ENCODE peak calls at places on chromosomes 13 and 19, in nine cellular contexts. S, T, J, N, I, A, L, Y and C are unnamed samples.

GRCh38 chr13:51849145-51850101 is 4.4 kb upstream of the TMEM272 start:
- DNase-seq in N (no peak), T (peak), J (no peak), S (no peak), Y (peak), I (peak), A (no peak), L (no peak), C (no peak)

GRCh38 chr13:94412870-94413269 is 66.6 kb downstream of the DCT start:
- DNase-seq in L (no peak), T (no peak), N (no peak), Y (no peak), S (no peak), A (no peak), I (no peak), J (no peak), C (no peak)

GRCh38 chr19:17282488-17283256 is 971 bp downstream of the ANKLE1 start:
- DNase-seq in A (peak), J (peak), Y (peak), S (peak), N (peak), L (no peak), T (peak), I (peak), C (no peak)

GRCh38 chr13:92959790-92960189 is 266.8 kb upstream of the GPC6 start:
- DNase-seq in I (no peak), J (no peak), L (no peak), Y (no peak), A (no peak), S (no peak), N (no peak), T (no peak), C (no peak)

GRCh38 chr19:44623080-44623479 is 9.7 kb downstream of the IGSF23 start:
- DNase-seq in I (no peak), A (peak), L (no peak), N (no peak), S (no peak), J (no peak), Y (no peak), T (peak), C (no peak)

GRCh38 chr13:77532983-77533382 is 2.5 kb upstream of the SCEL start:
- DNase-seq in S (no peak), I (no peak), T (no peak), L (no peak), A (no peak), N (no peak), J (no peak), Y (no peak), C (no peak)

GRCh38 chr19:33813391-33814101 is 16.9 kb downstream of the KCTD15 start:
- DNase-seq in L (no peak), Y (no peak), J (no peak), N (no peak), T (no peak), A (no peak), S (no peak), I (no peak), C (no peak)

GRCh38 chr13:108533842-108534241 is 95.6 kb upstream of the MYO16 start:
- DNase-seq in I (no peak), L (no peak), T (no peak), Y (no peak), N (no peak), A (no peak), J (no peak), S (no peak), C (no peak)

GRCh38 chr19:16368385-16369305 is 44.0 kb downstream of the KLF2 start:
- DNase-seq in T (no peak), A (no peak), I (no peak), N (no peak), J (no peak), L (no peak), S (no peak), Y (no peak), C (no peak)

GRCh38 chr13:35598790-35599369 is 122.4 kb upstream of the MAB21L1 start:
- DNase-seq in N (no peak), A (no peak), S (no peak), Y (no peak), J (no peak), I (no peak), L (no peak), T (no peak), C (no peak)

GRCh38 chr13:49148405-49148804 is 71.7 kb upstream of the MLNR start:
- DNase-seq in I (no peak), Y (no peak), A (no peak), J (no peak), N (no peak), S (no peak), T (no peak), L (no peak), C (no peak)

GRCh38 chr19:3613765-3614661 is 7.3 kb upstream of the TBXA2R start:
- DNase-seq in N (no peak), S (no peak), T (no peak), A (no peak), I (no peak), L (no peak), J (no peak), Y (no peak), C (no peak)

GRCh38 chr13:109781384-109782065 is 4.9 kb downstream of the IRS2 start:
- DNase-seq in A (no peak), L (no peak), N (no peak), S (no peak), I (no peak), J (no peak), Y (no peak), T (no peak), C (no peak)

GRCh38 chr13:97018029-97018819 is 23.9 kb upstream of the OXGR1 start:
- DNase-seq in L (no peak), A (peak), T (peak), Y (peak), I (peak), J (peak), N (peak), S (no peak), C (no peak)

GRCh38 chr19:15825753-15826152 is 10.3 kb upstream of the OR10H1 start:
- DNase-seq in N (no peak), L (no peak), S (no peak), J (no peak), I (no peak), Y (no peak), T (no peak), A (no peak), C (no peak)

GRCh38 chr13:73429691-73430090 is 370.9 kb downstream of the KLF5 start:
- DNase-seq in T (peak), J (peak), Y (no peak), L (no peak), A (no peak), N (no peak), I (no peak), S (no peak), C (no peak)

GRCh38 chr13:25862156-25862555 is 189.7 kb downstream of the SHISA2 start:
- DNase-seq in N (no peak), S (no peak), A (no peak), I (no peak), Y (no peak), J (no peak), T (no peak), L (no peak), C (no peak)

GRCh38 chr13:48977973-48978372 is 2.3 kb downstream of the FNDC3A start:
- DNase-seq in S (no peak), I (no peak), T (peak), N (no peak), L (peak), A (no peak), Y (no peak), J (peak), C (no peak)

GRCh38 chr19:43700368-43701015 is 15.4 kb upstream of the IRGC start:
- DNase-seq in L (peak), I (no peak), Y (peak), A (peak), T (peak), J (peak), N (peak), S (no peak), C (peak)

GRCh38 chr19:47157455-47158321 is 27.1 kb downstream of the SAE1 start:
- DNase-seq in I (peak), J (peak), Y (peak), N (peak), S (no peak), A (peak), L (no peak), T (peak), C (no peak)